ENCODE peak calls at places on chromosomes 5 and 9, in four cellular contexts. One of them, this sample, is unnamed.

GRCh38 chr5:14110196-14110595 is 32.9 kb upstream of the TRIO start:
- DNase-seq in AG08396: no peak
- DNase-seq in stimulated activated CD4-positive, alpha-beta T cell treated with anti-CD3 and anti-CD28 coated beads, Interleukin-2, amount 100 ng/mL, for 48 hours: no peak
- DNase-seq in ACHN: no peak
- DNase-seq in this sample: no peak

GRCh38 chr5:54701179-54701578 is 183.6 kb downstream of the SNX18 start:
- DNase-seq in AG08396: peak
- DNase-seq in stimulated activated CD4-positive, alpha-beta T cell treated with anti-CD3 and anti-CD28 coated beads, Interleukin-2, amount 100 ng/mL, for 48 hours: no peak
- DNase-seq in ACHN: peak
- DNase-seq in this sample: peak

GRCh38 chr5:34717426-34718327 is 61.5 kb downstream of the RAI14 start:
- DNase-seq in AG08396: peak
- DNase-seq in stimulated activated CD4-positive, alpha-beta T cell treated with anti-CD3 and anti-CD28 coated beads, Interleukin-2, amount 100 ng/mL, for 48 hours: no peak
- DNase-seq in ACHN: peak
- DNase-seq in this sample: peak

GRCh38 chr5:35904443-35905132 is 33.8 kb downstream of the CAPSL start:
- DNase-seq in AG08396: no peak
- DNase-seq in stimulated activated CD4-positive, alpha-beta T cell treated with anti-CD3 and anti-CD28 coated beads, Interleukin-2, amount 100 ng/mL, for 48 hours: no peak
- DNase-seq in ACHN: no peak
- DNase-seq in this sample: no peak

GRCh38 chr9:130201399-130201873 is 29.2 kb downstream of the NCS1 start:
- DNase-seq in AG08396: no peak
- DNase-seq in stimulated activated CD4-positive, alpha-beta T cell treated with anti-CD3 and anti-CD28 coated beads, Interleukin-2, amount 100 ng/mL, for 48 hours: no peak
- DNase-seq in ACHN: no peak
- DNase-seq in this sample: no peak

GRCh38 chr5:5886353-5886752 is 463.9 kb downstream of the ICE1 start:
- DNase-seq in AG08396: no peak
- DNase-seq in stimulated activated CD4-positive, alpha-beta T cell treated with anti-CD3 and anti-CD28 coated beads, Interleukin-2, amount 100 ng/mL, for 48 hours: no peak
- DNase-seq in ACHN: no peak
- DNase-seq in this sample: no peak

GRCh38 chr5:151150484-151151262 is 6.9 kb downstream of the ANXA6 start:
- DNase-seq in AG08396: peak
- DNase-seq in stimulated activated CD4-positive, alpha-beta T cell treated with anti-CD3 and anti-CD28 coated beads, Interleukin-2, amount 100 ng/mL, for 48 hours: peak
- DNase-seq in ACHN: no peak
- DNase-seq in this sample: no peak

GRCh38 chr5:154221371-154221896 is 30.9 kb downstream of the GALNT10 start:
- DNase-seq in AG08396: peak
- DNase-seq in stimulated activated CD4-positive, alpha-beta T cell treated with anti-CD3 and anti-CD28 coated beads, Interleukin-2, amount 100 ng/mL, for 48 hours: peak
- DNase-seq in ACHN: peak
- DNase-seq in this sample: peak

GRCh38 chr5:167460449-167461020 is 830.9 kb upstream of the WWC1 start:
- DNase-seq in AG08396: no peak
- DNase-seq in stimulated activated CD4-positive, alpha-beta T cell treated with anti-CD3 and anti-CD28 coated beads, Interleukin-2, amount 100 ng/mL, for 48 hours: no peak
- DNase-seq in ACHN: no peak
- DNase-seq in this sample: peak

GRCh38 chr9:118882674-118883073 is 486.6 kb downstream of the BRINP1 start:
- DNase-seq in AG08396: peak
- DNase-seq in stimulated activated CD4-positive, alpha-beta T cell treated with anti-CD3 and anti-CD28 coated beads, Interleukin-2, amount 100 ng/mL, for 48 hours: no peak
- DNase-seq in ACHN: peak
- DNase-seq in this sample: no peak

GRCh38 chr5:161230222-161230621 is 316.3 kb downstream of the GABRB2 start:
- DNase-seq in AG08396: no peak
- DNase-seq in stimulated activated CD4-positive, alpha-beta T cell treated with anti-CD3 and anti-CD28 coated beads, Interleukin-2, amount 100 ng/mL, for 48 hours: no peak
- DNase-seq in ACHN: no peak
- DNase-seq in this sample: no peak

GRCh38 chr9:109475526-109475925 is 22.6 kb downstream of the PTPN3 start:
- DNase-seq in AG08396: no peak
- DNase-seq in stimulated activated CD4-positive, alpha-beta T cell treated with anti-CD3 and anti-CD28 coated beads, Interleukin-2, amount 100 ng/mL, for 48 hours: no peak
- DNase-seq in ACHN: no peak
- DNase-seq in this sample: no peak

GRCh38 chr5:40046792-40047191 is 622.0 kb upstream of the DAB2 start:
- DNase-seq in AG08396: peak
- DNase-seq in stimulated activated CD4-positive, alpha-beta T cell treated with anti-CD3 and anti-CD28 coated beads, Interleukin-2, amount 100 ng/mL, for 48 hours: no peak
- DNase-seq in ACHN: no peak
- DNase-seq in this sample: peak

GRCh38 chr5:7663808-7664207 is 187.1 kb downstream of the CFAP90 start:
- DNase-seq in AG08396: no peak
- DNase-seq in stimulated activated CD4-positive, alpha-beta T cell treated with anti-CD3 and anti-CD28 coated beads, Interleukin-2, amount 100 ng/mL, for 48 hours: no peak
- DNase-seq in ACHN: no peak
- DNase-seq in this sample: no peak

GRCh38 chr5:150642567-150642927 is 2.1 kb downstream of the SYNPO start:
- DNase-seq in AG08396: peak
- DNase-seq in stimulated activated CD4-positive, alpha-beta T cell treated with anti-CD3 and anti-CD28 coated beads, Interleukin-2, amount 100 ng/mL, for 48 hours: no peak
- DNase-seq in ACHN: peak
- DNase-seq in this sample: no peak

GRCh38 chr5:33148076-33148501 is 292.7 kb upstream of the TARS1 start:
- DNase-seq in AG08396: peak
- DNase-seq in stimulated activated CD4-positive, alpha-beta T cell treated with anti-CD3 and anti-CD28 coated beads, Interleukin-2, amount 100 ng/mL, for 48 hours: no peak
- DNase-seq in ACHN: peak
- DNase-seq in this sample: no peak

GRCh38 chr9:133142657-133143592 is 20.8 kb downstream of the GBGT1 start:
- DNase-seq in AG08396: no peak
- DNase-seq in stimulated activated CD4-positive, alpha-beta T cell treated with anti-CD3 and anti-CD28 coated beads, Interleukin-2, amount 100 ng/mL, for 48 hours: no peak
- DNase-seq in ACHN: no peak
- DNase-seq in this sample: no peak

GRCh38 chr9:138078846-138079245 is 201.3 kb downstream of the CACNA1B start:
- DNase-seq in AG08396: no peak
- DNase-seq in stimulated activated CD4-positive, alpha-beta T cell treated with anti-CD3 and anti-CD28 coated beads, Interleukin-2, amount 100 ng/mL, for 48 hours: no peak
- DNase-seq in ACHN: no peak
- DNase-seq in this sample: no peak

GRCh38 chr9:137255448-137256114 is 454 bp downstream of the NELFB start:
- DNase-seq in AG08396: no peak
- DNase-seq in stimulated activated CD4-positive, alpha-beta T cell treated with anti-CD3 and anti-CD28 coated beads, Interleukin-2, amount 100 ng/mL, for 48 hours: no peak
- DNase-seq in ACHN: no peak
- DNase-seq in this sample: no peak

GRCh38 chr5:1324301-1324700 is 20.6 kb downstream of the CLPTM1L start:
- DNase-seq in AG08396: no peak
- DNase-seq in stimulated activated CD4-positive, alpha-beta T cell treated with anti-CD3 and anti-CD28 coated beads, Interleukin-2, amount 100 ng/mL, for 48 hours: no peak
- DNase-seq in ACHN: no peak
- DNase-seq in this sample: no peak

GRCh38 chr5:167982-168660 is 23.2 kb upstream of the LRRC14B start:
- DNase-seq in AG08396: peak
- DNase-seq in stimulated activated CD4-positive, alpha-beta T cell treated with anti-CD3 and anti-CD28 coated beads, Interleukin-2, amount 100 ng/mL, for 48 hours: no peak
- DNase-seq in ACHN: peak
- DNase-seq in this sample: peak

GRCh38 chr5:181260720-181261319 is at the start of gene TRIM52:
- DNase-seq in AG08396: peak
- DNase-seq in stimulated activated CD4-positive, alpha-beta T cell treated with anti-CD3 and anti-CD28 coated beads, Interleukin-2, amount 100 ng/mL, for 48 hours: peak
- DNase-seq in ACHN: peak
- DNase-seq in this sample: peak

GRCh38 chr9:131312822-131313770 is 23.6 kb downstream of the PLPP7 start:
- DNase-seq in AG08396: no peak
- DNase-seq in stimulated activated CD4-positive, alpha-beta T cell treated with anti-CD3 and anti-CD28 coated beads, Interleukin-2, amount 100 ng/mL, for 48 hours: no peak
- DNase-seq in ACHN: no peak
- DNase-seq in this sample: peak

GRCh38 chr9:12875216-12875615 is 100.4 kb downstream of the LURAP1L start:
- DNase-seq in AG08396: no peak
- DNase-seq in stimulated activated CD4-positive, alpha-beta T cell treated with anti-CD3 and anti-CD28 coated beads, Interleukin-2, amount 100 ng/mL, for 48 hours: no peak
- DNase-seq in ACHN: no peak
- DNase-seq in this sample: no peak

GRCh38 chr5:147483961-147484707 is 25.7 kb downstream of the DPYSL3 start:
- DNase-seq in AG08396: peak
- DNase-seq in stimulated activated CD4-positive, alpha-beta T cell treated with anti-CD3 and anti-CD28 coated beads, Interleukin-2, amount 100 ng/mL, for 48 hours: no peak
- DNase-seq in ACHN: no peak
- DNase-seq in this sample: no peak

GRCh38 chr5:14342306-14342705 is 199.2 kb downstream of the TRIO start:
- DNase-seq in AG08396: no peak
- DNase-seq in stimulated activated CD4-positive, alpha-beta T cell treated with anti-CD3 and anti-CD28 coated beads, Interleukin-2, amount 100 ng/mL, for 48 hours: no peak
- DNase-seq in ACHN: no peak
- DNase-seq in this sample: no peak

GRCh38 chr9:72983056-72983455 is 30.2 kb upstream of the ALDH1A1 start:
- DNase-seq in AG08396: no peak
- DNase-seq in stimulated activated CD4-positive, alpha-beta T cell treated with anti-CD3 and anti-CD28 coated beads, Interleukin-2, amount 100 ng/mL, for 48 hours: no peak
- DNase-seq in ACHN: peak
- DNase-seq in this sample: no peak

GRCh38 chr5:150272531-150272930 is 17.0 kb downstream of the CAMK2A start:
- DNase-seq in AG08396: peak
- DNase-seq in stimulated activated CD4-positive, alpha-beta T cell treated with anti-CD3 and anti-CD28 coated beads, Interleukin-2, amount 100 ng/mL, for 48 hours: no peak
- DNase-seq in ACHN: peak
- DNase-seq in this sample: peak

GRCh38 chr9:37284631-37285030 is 137.9 kb upstream of the GRHPR start:
- DNase-seq in AG08396: no peak
- DNase-seq in stimulated activated CD4-positive, alpha-beta T cell treated with anti-CD3 and anti-CD28 coated beads, Interleukin-2, amount 100 ng/mL, for 48 hours: no peak
- DNase-seq in ACHN: peak
- DNase-seq in this sample: no peak

GRCh38 chr5:78927657-78928282 is 57.3 kb downstream of the ARSB start:
- DNase-seq in AG08396: peak
- DNase-seq in stimulated activated CD4-positive, alpha-beta T cell treated with anti-CD3 and anti-CD28 coated beads, Interleukin-2, amount 100 ng/mL, for 48 hours: no peak
- DNase-seq in ACHN: peak
- DNase-seq in this sample: no peak

GRCh38 chr5:109027983-109028607 is 280.4 kb downstream of the FER start:
- DNase-seq in AG08396: no peak
- DNase-seq in stimulated activated CD4-positive, alpha-beta T cell treated with anti-CD3 and anti-CD28 coated beads, Interleukin-2, amount 100 ng/mL, for 48 hours: no peak
- DNase-seq in ACHN: no peak
- DNase-seq in this sample: no peak

GRCh38 chr5:97355775-97356174 is 172.7 kb upstream of the RIOK2 start:
- DNase-seq in AG08396: no peak
- DNase-seq in stimulated activated CD4-positive, alpha-beta T cell treated with anti-CD3 and anti-CD28 coated beads, Interleukin-2, amount 100 ng/mL, for 48 hours: no peak
- DNase-seq in ACHN: no peak
- DNase-seq in this sample: no peak

GRCh38 chr9:33884856-33885701 is 68.1 kb downstream of the UBE2R2 start:
- DNase-seq in AG08396: no peak
- DNase-seq in stimulated activated CD4-positive, alpha-beta T cell treated with anti-CD3 and anti-CD28 coated beads, Interleukin-2, amount 100 ng/mL, for 48 hours: no peak
- DNase-seq in ACHN: peak
- DNase-seq in this sample: no peak